ENCODE peak calls at places on chromosomes 4 and X, in nine cellular contexts. W is K562; Y is neural progenitor cell; F is GM12865; G is suprapubic skin; S is AG04450; R is CD8-positive, alpha-beta T cell; M is hepatocyte; D is IMR-90. N is an unnamed sample.

GRCh38 chr4:125323547-125324100 is 8.9 kb downstream of the FAT4 start:
- DNase-seq in Y (peak), W (no peak), R (no peak), M (no peak), G (no peak), F (no peak), D (peak), S (no peak), N (peak)

GRCh38 chr4:128782076-128782715 is 27.3 kb upstream of the JADE1 start:
- DNase-seq in W (no peak), M (no peak), G (no peak), S (no peak), Y (peak), R (peak), D (peak), F (peak), N (peak)

GRCh38 chr4:151600432-151600831 is 160.4 kb downstream of the GATB start:
- DNase-seq in F (no peak), G (no peak), D (peak), M (no peak), S (no peak), Y (no peak), R (no peak), W (no peak), N (peak)

GRCh38 chr4:3257691-3258482 is 8.9 kb downstream of the MSANTD1 start:
- DNase-seq in W (no peak), D (peak), Y (peak), F (peak), S (no peak), R (no peak), M (no peak), G (peak), N (peak)

GRCh38 chrX:109264878-109265277 is 217.0 kb downstream of the GUCY2F start:
- DNase-seq in R (no peak), Y (no peak), W (no peak), D (no peak), G (no peak), S (no peak), M (no peak), F (peak), N (no peak)

GRCh38 chrX:123993904-123994635 is 32.6 kb downstream of the STAG2 start:
- DNase-seq in G (no peak), F (no peak), Y (no peak), R (no peak), W (no peak), S (peak), D (peak), M (no peak), N (no peak)

GRCh38 chrX:10633722-10634121 is 13.3 kb upstream of the MID1 start:
- DNase-seq in R (no peak), Y (no peak), W (no peak), F (no peak), M (peak), G (no peak), S (peak), D (peak), N (peak)

GRCh38 chr4:38179690-38180299 is 219.6 kb downstream of the PTTG2 start:
- DNase-seq in G (no peak), S (peak), F (peak), Y (peak), R (peak), M (peak), D (peak), W (peak), N (peak)

GRCh38 chrX:117989512-117989911 is 127.1 kb downstream of the KLHL13 start:
- DNase-seq in F (no peak), G (no peak), D (no peak), M (no peak), W (no peak), Y (no peak), S (no peak), R (no peak), N (peak)

GRCh38 chr4:15100994-15101695 is 98.9 kb downstream of the CPEB2 start:
- DNase-seq in Y (no peak), F (no peak), S (no peak), D (peak), W (no peak), R (no peak), M (no peak), G (no peak), N (no peak)

GRCh38 chr4:99885063-99885664 is 9.1 kb downstream of the LAMTOR3 start:
- DNase-seq in M (peak), D (peak), G (no peak), W (peak), Y (peak), S (no peak), R (no peak), F (peak), N (peak)

GRCh38 chrX:111467896-111468295 is 43.5 kb upstream of the SERTM2 start:
- DNase-seq in Y (no peak), R (no peak), W (no peak), G (peak), F (no peak), S (no peak), D (no peak), M (peak), N (no peak)

GRCh38 chrX:111270339-111270738 is at the start of gene CAPN6:
- DNase-seq in R (no peak), G (no peak), W (no peak), S (no peak), Y (peak), F (no peak), M (peak), D (peak), N (peak)

GRCh38 chr4:175309041-175309440 is 390.9 kb downstream of the ADAM29 start:
- DNase-seq in Y (no peak), S (no peak), G (no peak), F (no peak), W (no peak), D (peak), R (no peak), M (no peak), N (peak)

GRCh38 chrX:22686138-22686541 is 313.6 kb upstream of the DDX53 start:
- DNase-seq in Y (no peak), R (no peak), M (no peak), G (peak), D (peak), F (no peak), S (peak), W (no peak), N (peak)

GRCh38 chrX:44871114-44871645 is 1.8 kb upstream of the KDM6A start:
- DNase-seq in F (no peak), M (peak), D (no peak), Y (peak), G (no peak), R (no peak), S (no peak), W (no peak), N (peak)

GRCh38 chr4:98939892-98940298 is 11.0 kb upstream of the EIF4E start:
- DNase-seq in R (no peak), M (peak), F (peak), S (peak), W (peak), Y (peak), G (no peak), D (peak), N (peak)

GRCh38 chrX:65697173-65697572 is 29.7 kb downstream of the MSN start:
- DNase-seq in R (no peak), D (peak), W (no peak), Y (no peak), S (no peak), G (no peak), F (no peak), M (no peak), N (no peak)

GRCh38 chr4:67869580-67870190 is 14.1 kb downstream of the TMPRSS11D start:
- DNase-seq in R (no peak), G (no peak), F (no peak), M (no peak), Y (no peak), D (no peak), S (no peak), W (no peak), N (peak)

GRCh38 chrX:4830880-4831557 is 1117.6 kb upstream of the PRKX start:
- DNase-seq in R (no peak), Y (no peak), G (no peak), D (no peak), F (no peak), W (no peak), M (peak), S (no peak), N (peak)

GRCh38 chrX:51804741-51805140 is 61.5 kb downstream of the GSPT2 start:
- DNase-seq in W (peak), S (no peak), D (no peak), M (no peak), R (no peak), G (no peak), F (no peak), Y (no peak), N (no peak)

GRCh38 chrX:94576367-94577004 is 902.5 kb downstream of the FAM133A start:
- DNase-seq in G (no peak), S (no peak), R (no peak), Y (no peak), D (no peak), F (no peak), W (no peak), M (no peak), N (peak)

GRCh38 chr4:40923326-40924095 is 173.8 kb downstream of the NSUN7 start:
- DNase-seq in M (no peak), R (no peak), W (no peak), Y (no peak), S (no peak), D (no peak), F (no peak), G (no peak), N (no peak)

GRCh38 chr4:95231713-95232112 is 317.1 kb downstream of the UNC5C start:
- DNase-seq in M (peak), R (no peak), F (no peak), Y (no peak), S (no peak), D (no peak), W (peak), G (no peak), N (no peak)

GRCh38 chr4:166493828-166494432 is 620.9 kb downstream of the TLL1 start:
- DNase-seq in S (no peak), M (peak), D (no peak), Y (no peak), F (peak), W (no peak), G (no peak), R (no peak), N (no peak)

GRCh38 chrX:151771726-151772125 is 37.2 kb downstream of the CNGA2 start:
- DNase-seq in S (no peak), W (no peak), M (no peak), D (no peak), G (no peak), Y (no peak), F (no peak), R (no peak), N (no peak)

GRCh38 chr4:149980941-149981340 is 97.3 kb upstream of the DCLK2 start:
- DNase-seq in M (peak), S (no peak), G (no peak), F (peak), Y (peak), D (peak), R (peak), W (peak), N (peak)

GRCh38 chr4:169689681-169690080 is 68.1 kb downstream of the HPF1 start:
- DNase-seq in R (no peak), M (no peak), G (no peak), D (no peak), S (no peak), Y (no peak), W (no peak), F (no peak), N (no peak)

GRCh38 chr4:147633113-147633512 is 15.9 kb downstream of the TMEM184C start:
- DNase-seq in Y (no peak), W (no peak), S (no peak), F (no peak), D (no peak), G (no peak), M (no peak), R (no peak), N (no peak)

GRCh38 chr4:74044676-74045075 is 6.2 kb upstream of the CXCL3 start:
- DNase-seq in M (no peak), Y (no peak), F (no peak), S (no peak), W (no peak), G (no peak), R (no peak), D (peak), N (peak)

GRCh38 chr4:121272526-121272925 is 108.3 kb downstream of the QRFPR start:
- DNase-seq in S (peak), Y (no peak), G (no peak), R (no peak), D (peak), M (peak), F (peak), W (no peak), N (peak)

GRCh38 chr4:40840255-40840984 is 90.7 kb downstream of the NSUN7 start:
- DNase-seq in F (peak), Y (no peak), G (no peak), W (no peak), M (no peak), R (no peak), D (no peak), S (no peak), N (no peak)

GRCh38 chrX:78476701-78477100 is 149.3 kb upstream of the CYSLTR1 start:
- DNase-seq in R (no peak), D (no peak), S (no peak), Y (no peak), G (no peak), M (no peak), F (no peak), W (no peak), N (no peak)

GRCh38 chrX:69289046-69289838 is 124.0 kb upstream of the PJA1 start:
- DNase-seq in R (no peak), S (no peak), D (no peak), G (no peak), Y (no peak), M (peak), W (no peak), F (no peak), N (peak)

GRCh38 chrX:38018734-38019410 is 12.5 kb downstream of the SYTL5 start:
- DNase-seq in R (no peak), W (no peak), Y (no peak), G (no peak), M (peak), D (no peak), F (no peak), S (no peak), N (no peak)

GRCh38 chr4:6681191-6681590 is 12.5 kb upstream of the S100P start:
- DNase-seq in G (no peak), F (no peak), M (no peak), Y (no peak), W (peak), R (no peak), S (no peak), D (no peak), N (no peak)
- TF ChIP-seq CTCF in G (no peak), F (peak), M (no peak), Y (no peak), W (peak), R (no peak), S (no peak), D (no peak), N (peak)

DNA sequence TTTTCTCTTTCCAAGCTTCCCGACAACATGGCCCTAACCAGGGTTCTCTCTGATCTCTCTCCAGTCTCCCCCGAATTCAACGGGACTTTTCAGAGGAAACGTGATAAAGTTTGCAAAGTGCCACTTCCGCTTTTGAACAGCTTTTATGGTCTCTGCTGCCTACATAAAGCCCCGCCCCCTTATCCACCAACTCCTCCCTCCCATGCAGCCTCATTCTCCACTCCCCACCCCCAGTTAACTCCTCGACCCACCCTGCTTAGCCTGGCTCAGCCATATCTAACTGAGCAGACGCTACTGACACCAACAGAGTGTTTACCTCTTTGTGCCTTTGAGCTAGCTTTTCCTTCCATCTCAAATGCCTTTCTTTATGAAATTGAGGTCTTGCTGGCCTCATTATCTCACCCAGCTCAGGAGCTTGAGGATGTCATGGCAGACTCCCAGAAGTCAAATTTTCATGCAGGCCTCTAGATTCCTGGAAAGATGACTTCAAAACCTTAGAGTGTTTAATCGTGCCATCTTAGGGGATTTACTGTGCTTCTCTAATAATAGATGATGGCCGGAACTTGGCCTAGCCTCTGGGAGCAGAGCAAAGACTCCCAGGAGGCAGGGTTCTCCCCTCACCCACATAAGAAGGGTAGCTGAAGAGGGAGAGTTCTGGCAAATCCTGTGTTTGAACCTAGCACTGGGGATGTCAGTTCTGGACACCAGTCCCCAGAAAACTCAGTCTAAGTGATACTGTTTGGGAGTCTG is 606.0 kb downstream of the BCOR start:
- DNase-seq in M (peak), S (no peak), F (peak), W (peak), G (no peak), D (no peak), Y (no peak), R (peak), N (no peak)
- H3K4me3 ChIP-seq in M (no peak), S (no peak), F (no peak), W (no peak), G (no peak), D (no peak), Y (no peak), R (no peak), N (no peak)

GRCh38 chrX:12771445-12772069 is 19.7 kb upstream of the PRPS2 start:
- DNase-seq in W (peak), M (peak), G (no peak), D (peak), S (no peak), R (peak), F (peak), Y (peak), N (peak)
- TF ChIP-seq CTCF in W (peak), M (peak), G (peak), D (peak), S (peak), R (peak), F (peak), Y (peak), N (peak)

GRCh38 chr4:4639370-4639769 is 97.5 kb upstream of the STX18 start:
- DNase-seq in M (no peak), D (no peak), S (no peak), R (no peak), Y (no peak), G (no peak), F (no peak), W (no peak), N (no peak)
- H3K4me3 ChIP-seq in M (no peak), D (no peak), S (no peak), R (no peak), Y (no peak), G (no peak), F (no peak), W (no peak), N (no peak)